ENCODE peak calls at places on chromosomes 11 and 22, in six cellular contexts. A is AG04450, U is BJ, H is cardiac muscle cell, M is neural progenitor cell, Q is PC-3. R is an unnamed sample.

GRCh38 chr11:131549099-131549498 is 178.7 kb downstream of the NTM start:
- DNase-seq in A (no peak), U (no peak), H (no peak), M (no peak), Q (no peak), R (no peak)

GRCh38 chr11:35376613-35377012 is 42.7 kb downstream of the SLC1A2 start:
- DNase-seq in A (no peak), U (no peak), H (no peak), M (no peak), Q (no peak), R (no peak)

GRCh38 chr11:108220721-108221346 is 1.6 kb downstream of the NPAT start:
- DNase-seq in A (no peak), U (no peak), H (peak), M (no peak), Q (peak), R (no peak)

GRCh38 chr11:120331301-120331966 is 4.8 kb upstream of the ARHGEF12 start:
- DNase-seq in A (peak), U (peak), H (peak), M (no peak), Q (peak), R (peak)

GRCh38 chr11:35063453-35063852 is 75.5 kb upstream of the CD44 start:
- DNase-seq in A (no peak), U (no peak), H (no peak), M (no peak), Q (no peak), R (no peak)

GRCh38 chr11:89220684-89221339 is 43.1 kb downstream of the TYR start:
- DNase-seq in A (no peak), U (no peak), H (no peak), M (no peak), Q (peak), R (no peak)

GRCh38 chr11:79437274-79437980 is 3.4 kb downstream of the TENM4 start:
- DNase-seq in A (no peak), U (no peak), H (peak), M (peak), Q (no peak), R (no peak)

GRCh38 chr11:13664351-13664750 is 4.1 kb upstream of the FAR1 start:
- DNase-seq in A (no peak), U (no peak), H (no peak), M (no peak), Q (no peak), R (no peak)

GRCh38 chr11:128690746-128691091 is 3.2 kb upstream of the FLI1 start:
- DNase-seq in A (no peak), U (no peak), H (no peak), M (peak), Q (no peak), R (no peak)

GRCh38 chr11:83025267-83025704 is 46.4 kb downstream of the RAB30 start:
- DNase-seq in A (no peak), U (no peak), H (no peak), M (no peak), Q (peak), R (no peak)

GRCh38 chr11:116927163-116927772 is 89.8 kb upstream of the APOA1 start:
- DNase-seq in A (no peak), U (no peak), H (no peak), M (no peak), Q (peak), R (no peak)

GRCh38 chr11:47408598-47409439 is 429 bp downstream of the SLC39A13 start:
- DNase-seq in A (peak), U (no peak), H (peak), M (peak), Q (peak), R (no peak)

GRCh38 chr11:9132203-9132878 is 40.9 kb upstream of the SCUBE2 start:
- DNase-seq in A (no peak), U (no peak), H (no peak), M (no peak), Q (no peak), R (no peak)

GRCh38 chr11:131561486-131561885 is 191.1 kb downstream of the NTM start:
- DNase-seq in A (no peak), U (no peak), H (no peak), M (no peak), Q (no peak), R (no peak)

GRCh38 chr11:36492724-36493304 is 17.3 kb downstream of the TRAF6 start:
- DNase-seq in A (no peak), U (no peak), H (peak), M (peak), Q (peak), R (no peak)

GRCh38 chr11:72739240-72740059 is 12.8 kb downstream of the ARAP1 start:
- DNase-seq in A (no peak), U (no peak), H (no peak), M (no peak), Q (no peak), R (no peak)

GRCh38 chr11:72736452-72737069 is 15.6 kb downstream of the ARAP1 start:
- DNase-seq in A (no peak), U (no peak), H (peak), M (no peak), Q (peak), R (no peak)

GRCh38 chr11:72740060-72740424 is 12.2 kb downstream of the ARAP1 start:
- DNase-seq in A (no peak), U (no peak), H (no peak), M (no peak), Q (no peak), R (no peak)

GRCh38 chr11:72737341-72737740 is 14.9 kb downstream of the ARAP1 start:
- DNase-seq in A (no peak), U (no peak), H (no peak), M (no peak), Q (no peak), R (no peak)

GRCh38 chr11:72738199-72739141 is 13.7 kb downstream of the ARAP1 start:
- DNase-seq in A (no peak), U (no peak), H (no peak), M (no peak), Q (peak), R (no peak)
- H3K4me3 ChIP-seq in A (no peak), U (no peak), H (no peak), M (no peak), Q (no peak), R (no peak)

DNA sequence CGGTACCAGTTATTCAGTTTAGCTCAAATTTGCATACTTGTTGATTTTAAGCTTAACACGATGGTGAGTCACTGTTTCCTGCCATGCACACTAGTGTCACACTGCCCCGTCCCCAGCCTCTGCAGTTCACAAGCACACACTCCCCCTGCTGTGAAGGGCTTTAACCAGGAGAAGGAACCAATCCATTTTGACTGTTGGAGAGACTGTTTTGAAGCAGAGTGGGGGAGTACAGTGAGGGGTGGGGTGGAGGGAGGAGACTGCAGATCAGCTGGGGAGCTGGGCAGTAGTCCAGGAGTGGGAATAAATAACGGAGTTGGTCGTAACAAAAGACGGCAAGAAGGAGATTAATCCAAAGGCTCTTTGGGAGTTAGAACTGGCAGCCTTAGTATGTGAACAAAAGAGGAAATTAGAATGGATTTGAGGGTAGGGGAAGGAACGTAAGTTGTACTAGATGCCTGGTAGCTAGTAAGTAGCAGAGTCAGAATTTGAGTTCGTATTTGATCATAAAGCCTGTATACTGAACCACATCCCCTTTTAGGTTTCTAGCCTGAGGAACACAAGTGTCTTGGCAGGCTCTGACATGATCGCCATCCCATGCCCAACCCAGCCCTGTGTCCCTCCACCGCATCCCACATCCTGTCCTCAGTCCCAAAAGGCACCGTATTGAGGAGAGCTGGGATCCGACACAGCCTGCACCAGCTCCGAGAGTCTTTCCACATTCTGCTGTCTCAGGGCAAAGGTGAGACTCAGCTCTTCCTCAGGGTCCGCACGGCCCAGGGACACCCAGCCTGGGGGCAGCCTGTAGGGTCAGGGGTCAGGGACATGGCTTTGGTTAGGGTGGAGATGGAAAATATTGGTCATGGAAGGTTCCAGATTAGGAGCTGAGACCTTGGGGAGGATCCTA is 853 bp downstream of the TPP1 start:
- DNase-seq in A (peak), U (no peak), H (peak), M (no peak), Q (peak), R (peak)
- TF ChIP-seq CTCF in A (peak), U (peak), H (peak), M (no peak), Q (no peak), R (no peak)

GRCh38 chr11:77147036-77147315 is 18.9 kb downstream of the MYO7A start:
- DNase-seq in A (no peak), U (no peak), H (no peak), M (no peak), Q (no peak), R (no peak)

GRCh38 chr11:77149716-77150392 is 21.8 kb downstream of the MYO7A start:
- DNase-seq in A (no peak), U (no peak), H (no peak), M (no peak), Q (no peak), R (no peak)

GRCh38 chr11:77148963-77149715 is 21.1 kb downstream of the MYO7A start:
- DNase-seq in A (no peak), U (no peak), H (no peak), M (no peak), Q (no peak), R (no peak)

GRCh38 chr11:77146261-77147035 is 18.4 kb downstream of the MYO7A start:
- DNase-seq in A (no peak), U (no peak), H (no peak), M (no peak), Q (no peak), R (no peak)

GRCh38 chr11:77147668-77148321 is 19.7 kb downstream of the MYO7A start:
- DNase-seq in A (no peak), U (no peak), H (peak), M (peak), Q (no peak), R (no peak)
- H3K4me3 ChIP-seq in A (no peak), U (no peak), H (peak), M (peak), Q (no peak), R (no peak)

DNA sequence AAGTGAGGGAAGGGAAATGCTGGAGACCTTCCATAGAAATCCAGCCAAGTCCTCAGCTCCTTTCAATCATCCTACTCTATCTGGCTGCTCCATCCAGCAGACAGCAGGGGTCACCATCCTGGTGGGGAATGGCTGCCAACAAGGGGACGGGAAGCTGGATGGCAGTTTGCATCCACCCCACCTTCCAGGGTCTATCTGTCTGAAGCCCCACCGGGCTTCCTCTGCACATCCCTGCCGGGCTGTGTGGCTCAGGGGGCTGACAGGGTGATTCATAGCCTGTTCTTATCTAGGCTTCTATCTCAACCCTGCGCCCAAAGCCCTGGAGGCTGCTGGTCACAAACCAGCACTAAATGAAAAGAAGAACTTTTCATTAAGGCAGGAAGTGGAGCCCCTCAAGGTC is 1.1 kb downstream of the SYTL2 start:
- DNase-seq in A (no peak), U (no peak), H (no peak), M (peak), Q (peak), R (no peak)
- TF ChIP-seq CTCF in A (peak), U (peak), H (no peak), M (peak), Q (peak), R (no peak)

DNA sequence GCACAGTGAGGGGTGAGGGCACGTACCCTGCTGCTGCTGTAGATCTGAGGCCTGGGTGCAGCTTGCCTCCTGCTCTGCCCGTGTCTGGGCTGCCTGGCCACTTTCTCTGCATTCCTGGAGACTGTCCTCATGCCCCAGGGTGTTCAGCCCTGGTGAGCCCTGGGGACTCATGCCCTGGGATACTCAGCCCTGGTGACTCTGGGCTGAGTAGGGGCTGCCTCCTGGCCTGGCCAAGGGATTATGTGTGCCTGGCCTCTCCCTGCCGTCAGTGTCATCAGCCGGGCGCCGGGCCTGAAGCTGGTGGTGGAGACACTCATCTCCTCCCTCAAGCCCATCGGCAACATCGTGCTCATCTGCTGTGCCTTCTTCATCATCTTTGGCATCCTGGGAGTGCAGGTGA is 94.7 kb downstream of the CACNA1I start:
- DNase-seq in A (no peak), U (no peak), H (no peak), M (peak), Q (no peak), R (no peak)
- H3K4me3 ChIP-seq in A (no peak), U (no peak), H (no peak), M (no peak), Q (no peak), R (no peak)